ENCODE peak calls at places on chromosome 5, in six cellular contexts. One of them, this sample, is unnamed.

GRCh38 chr5:178306430-178307225 is 74.0 kb upstream of the PHYKPL start:
- DNase-seq in A549: no peak
- DNase-seq in WTC11: peak
- DNase-seq in foreskin fibroblast: no peak
- DNase-seq in GM13976: no peak
- DNase-seq in HCT116: no peak
- DNase-seq in this sample: no peak

GRCh38 chr5:141716009-141716408 is 34.0 kb upstream of the ARAP3 start:
- DNase-seq in foreskin fibroblast: no peak
- DNase-seq in A549: no peak
- DNase-seq in HCT116: no peak
- DNase-seq in GM13976: no peak
- DNase-seq in WTC11: no peak
- DNase-seq in this sample: no peak

GRCh38 chr5:60436518-60436917 is 263.4 kb downstream of the DEPDC1B start:
- DNase-seq in WTC11: no peak
- DNase-seq in GM13976: peak
- DNase-seq in HCT116: no peak
- DNase-seq in A549: no peak
- DNase-seq in foreskin fibroblast: no peak
- DNase-seq in this sample: no peak

GRCh38 chr5:109936996-109937395 is 247.3 kb downstream of the MAN2A1 start:
- DNase-seq in foreskin fibroblast: no peak
- DNase-seq in GM13976: no peak
- DNase-seq in HCT116: no peak
- DNase-seq in WTC11: no peak
- DNase-seq in A549: no peak
- DNase-seq in this sample: no peak

GRCh38 chr5:179223961-179224360 is 121.3 kb downstream of the ADAMTS2 start:
- DNase-seq in GM13976: no peak
- DNase-seq in A549: no peak
- DNase-seq in HCT116: no peak
- DNase-seq in WTC11: peak
- DNase-seq in foreskin fibroblast: no peak
- DNase-seq in this sample: no peak

GRCh38 chr5:160312139-160312959 is at the start of gene CCNJL:
- DNase-seq in HCT116: no peak
- DNase-seq in WTC11: peak
- DNase-seq in GM13976: peak
- DNase-seq in foreskin fibroblast: peak
- DNase-seq in A549: peak
- DNase-seq in this sample: peak

GRCh38 chr5:177403194-177403825 is 2.8 kb upstream of the PFN3 start:
- DNase-seq in A549: peak
- DNase-seq in GM13976: peak
- DNase-seq in WTC11: peak
- DNase-seq in HCT116: no peak
- DNase-seq in foreskin fibroblast: peak
- DNase-seq in this sample: peak

GRCh38 chr5:82217917-82218316 is 60.2 kb downstream of the RPS23 start:
- DNase-seq in GM13976: no peak
- DNase-seq in HCT116: no peak
- DNase-seq in foreskin fibroblast: no peak
- DNase-seq in A549: no peak
- DNase-seq in WTC11: no peak
- DNase-seq in this sample: no peak

GRCh38 chr5:34895641-34896419 is 19.5 kb downstream of the RAD1 start:
- DNase-seq in GM13976: no peak
- DNase-seq in foreskin fibroblast: peak
- DNase-seq in HCT116: no peak
- DNase-seq in WTC11: no peak
- DNase-seq in A549: no peak
- DNase-seq in this sample: no peak

GRCh38 chr5:59810041-59810440 is 83.5 kb downstream of the PDE4D start:
- DNase-seq in WTC11: peak
- DNase-seq in GM13976: peak
- DNase-seq in foreskin fibroblast: peak
- DNase-seq in HCT116: peak
- DNase-seq in A549: peak
- DNase-seq in this sample: peak

GRCh38 chr5:99320461-99320860 is 391.7 kb upstream of the CHD1 start:
- DNase-seq in HCT116: no peak
- DNase-seq in A549: peak
- DNase-seq in foreskin fibroblast: no peak
- DNase-seq in WTC11: no peak
- DNase-seq in GM13976: no peak
- DNase-seq in this sample: peak

GRCh38 chr5:97876272-97876671 is 693.2 kb upstream of the RIOK2 start:
- DNase-seq in WTC11: no peak
- DNase-seq in HCT116: no peak
- DNase-seq in GM13976: no peak
- DNase-seq in A549: no peak
- DNase-seq in foreskin fibroblast: no peak
- DNase-seq in this sample: no peak

GRCh38 chr5:97388794-97389193 is 205.7 kb upstream of the RIOK2 start:
- DNase-seq in foreskin fibroblast: peak
- DNase-seq in HCT116: no peak
- DNase-seq in WTC11: no peak
- DNase-seq in GM13976: no peak
- DNase-seq in A549: no peak
- DNase-seq in this sample: no peak

GRCh38 chr5:174229640-174230350 is 184.3 kb downstream of the NSG2 start:
- DNase-seq in WTC11: no peak
- DNase-seq in GM13976: no peak
- DNase-seq in foreskin fibroblast: peak
- DNase-seq in A549: no peak
- DNase-seq in HCT116: no peak
- DNase-seq in this sample: no peak

GRCh38 chr5:37435261-37435660 is 56.1 kb downstream of the WDR70 start:
- DNase-seq in GM13976: no peak
- DNase-seq in A549: no peak
- DNase-seq in foreskin fibroblast: no peak
- DNase-seq in WTC11: no peak
- DNase-seq in HCT116: no peak
- DNase-seq in this sample: no peak

GRCh38 chr5:128227984-128228383 is 144.4 kb downstream of the SLC12A2 start:
- DNase-seq in A549: peak
- DNase-seq in foreskin fibroblast: peak
- DNase-seq in HCT116: peak
- DNase-seq in WTC11: no peak
- DNase-seq in GM13976: no peak
- DNase-seq in this sample: no peak

GRCh38 chr5:178340637-178341036 is 108.0 kb upstream of the PHYKPL start:
- DNase-seq in GM13976: no peak
- DNase-seq in A549: no peak
- DNase-seq in HCT116: no peak
- DNase-seq in WTC11: no peak
- DNase-seq in foreskin fibroblast: no peak
- DNase-seq in this sample: no peak

GRCh38 chr5:2357309-2357708 is 394.2 kb downstream of the IRX2 start:
- DNase-seq in foreskin fibroblast: no peak
- DNase-seq in HCT116: no peak
- DNase-seq in A549: no peak
- DNase-seq in GM13976: no peak
- DNase-seq in WTC11: no peak
- DNase-seq in this sample: no peak

GRCh38 chr5:36948041-36948440 is 71.5 kb downstream of the NIPBL start:
- DNase-seq in WTC11: no peak
- DNase-seq in foreskin fibroblast: peak
- DNase-seq in A549: no peak
- DNase-seq in HCT116: no peak
- DNase-seq in GM13976: no peak
- DNase-seq in this sample: no peak

GRCh38 chr5:127028822-127029457 is 1.4 kb downstream of the MARCHF3 start:
- DNase-seq in WTC11: no peak
- DNase-seq in foreskin fibroblast: peak
- DNase-seq in A549: no peak
- DNase-seq in HCT116: no peak
- DNase-seq in GM13976: no peak
- DNase-seq in this sample: peak

GRCh38 chr5:169289520-169289919 is 11.4 kb downstream of the SLIT3 start:
- DNase-seq in A549: no peak
- DNase-seq in GM13976: no peak
- DNase-seq in HCT116: no peak
- DNase-seq in foreskin fibroblast: peak
- DNase-seq in WTC11: no peak
- DNase-seq in this sample: no peak
- TF ChIP-seq CTCF in A549: peak
- TF ChIP-seq CTCF in GM13976: no peak
- TF ChIP-seq CTCF in HCT116: no peak
- TF ChIP-seq CTCF in foreskin fibroblast: no peak
- TF ChIP-seq CTCF in WTC11: no peak
- TF ChIP-seq CTCF in this sample: no peak

GRCh38 chr5:68431601-68432337 is 216.2 kb downstream of the PIK3R1 start:
- DNase-seq in A549: no peak
- DNase-seq in WTC11: no peak
- DNase-seq in foreskin fibroblast: no peak
- DNase-seq in GM13976: no peak
- DNase-seq in HCT116: no peak
- DNase-seq in this sample: no peak

GRCh38 chr5:68432682-68433081 is 217.1 kb downstream of the PIK3R1 start:
- DNase-seq in HCT116: peak
- DNase-seq in foreskin fibroblast: no peak
- DNase-seq in WTC11: no peak
- DNase-seq in A549: no peak
- DNase-seq in GM13976: no peak
- DNase-seq in this sample: peak

GRCh38 chr5:68429510-68429909 is 214.0 kb downstream of the PIK3R1 start:
- DNase-seq in HCT116: no peak
- DNase-seq in WTC11: no peak
- DNase-seq in foreskin fibroblast: no peak
- DNase-seq in GM13976: no peak
- DNase-seq in A549: no peak
- DNase-seq in this sample: no peak

GRCh38 chr5:68430282-68430681 is 214.7 kb downstream of the PIK3R1 start:
- DNase-seq in WTC11: no peak
- DNase-seq in GM13976: no peak
- DNase-seq in foreskin fibroblast: no peak
- DNase-seq in HCT116: no peak
- DNase-seq in A549: no peak
- DNase-seq in this sample: no peak

DNA sequence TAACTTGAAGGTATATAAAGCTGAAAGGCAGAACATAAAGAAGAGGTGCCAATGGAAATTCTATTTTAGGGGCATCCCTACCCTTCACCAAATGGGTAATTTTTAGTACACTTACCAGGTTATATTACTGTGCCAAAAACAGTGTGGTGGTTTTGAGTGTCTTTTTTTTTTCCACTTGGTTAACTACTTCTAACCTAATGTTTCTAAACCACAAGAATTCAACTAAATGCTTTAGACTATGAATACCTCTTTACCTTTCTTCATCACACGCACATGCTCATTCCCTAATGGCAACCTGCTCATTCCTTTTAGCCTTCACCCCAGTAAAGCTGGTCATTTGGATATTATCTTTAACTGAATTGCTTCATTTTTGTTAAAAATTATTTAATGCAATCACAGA is 215.6 kb downstream of the PIK3R1 start:
- DNase-seq in WTC11: no peak
- DNase-seq in A549: no peak
- DNase-seq in HCT116: no peak
- DNase-seq in GM13976: no peak
- DNase-seq in foreskin fibroblast: no peak
- DNase-seq in this sample: no peak
- TF ChIP-seq CTCF in WTC11: no peak
- TF ChIP-seq CTCF in A549: no peak
- TF ChIP-seq CTCF in HCT116: no peak
- TF ChIP-seq CTCF in GM13976: no peak
- TF ChIP-seq CTCF in foreskin fibroblast: no peak
- TF ChIP-seq CTCF in this sample: no peak

GRCh38 chr5:171736976-171737848 is 48.4 kb upstream of the SMIM23 start:
- DNase-seq in WTC11: no peak
- DNase-seq in GM13976: no peak
- DNase-seq in foreskin fibroblast: no peak
- DNase-seq in A549: no peak
- DNase-seq in HCT116: no peak
- DNase-seq in this sample: no peak
- TF ChIP-seq CTCF in WTC11: no peak
- TF ChIP-seq CTCF in GM13976: no peak
- TF ChIP-seq CTCF in foreskin fibroblast: no peak
- TF ChIP-seq CTCF in A549: no peak
- TF ChIP-seq CTCF in HCT116: no peak
- TF ChIP-seq CTCF in this sample: no peak

GRCh38 chr5:139689631-139690384 is 41.7 kb downstream of the CXXC5 start:
- DNase-seq in GM13976: peak
- DNase-seq in foreskin fibroblast: peak
- DNase-seq in HCT116: no peak
- DNase-seq in A549: peak
- DNase-seq in WTC11: peak
- DNase-seq in this sample: peak

GRCh38 chr5:139692148-139692547 is 44.0 kb downstream of the CXXC5 start:
- DNase-seq in WTC11: no peak
- DNase-seq in foreskin fibroblast: no peak
- DNase-seq in A549: no peak
- DNase-seq in HCT116: no peak
- DNase-seq in GM13976: no peak
- DNase-seq in this sample: no peak

GRCh38 chr5:139691275-139691629 is 43.1 kb downstream of the CXXC5 start:
- DNase-seq in HCT116: no peak
- DNase-seq in A549: no peak
- DNase-seq in WTC11: no peak
- DNase-seq in foreskin fibroblast: no peak
- DNase-seq in GM13976: no peak
- DNase-seq in this sample: no peak

GRCh38 chr5:139688712-139689413 is 40.7 kb downstream of the CXXC5 start:
- DNase-seq in foreskin fibroblast: peak
- DNase-seq in WTC11: no peak
- DNase-seq in HCT116: no peak
- DNase-seq in A549: no peak
- DNase-seq in GM13976: no peak
- DNase-seq in this sample: no peak

DNA sequence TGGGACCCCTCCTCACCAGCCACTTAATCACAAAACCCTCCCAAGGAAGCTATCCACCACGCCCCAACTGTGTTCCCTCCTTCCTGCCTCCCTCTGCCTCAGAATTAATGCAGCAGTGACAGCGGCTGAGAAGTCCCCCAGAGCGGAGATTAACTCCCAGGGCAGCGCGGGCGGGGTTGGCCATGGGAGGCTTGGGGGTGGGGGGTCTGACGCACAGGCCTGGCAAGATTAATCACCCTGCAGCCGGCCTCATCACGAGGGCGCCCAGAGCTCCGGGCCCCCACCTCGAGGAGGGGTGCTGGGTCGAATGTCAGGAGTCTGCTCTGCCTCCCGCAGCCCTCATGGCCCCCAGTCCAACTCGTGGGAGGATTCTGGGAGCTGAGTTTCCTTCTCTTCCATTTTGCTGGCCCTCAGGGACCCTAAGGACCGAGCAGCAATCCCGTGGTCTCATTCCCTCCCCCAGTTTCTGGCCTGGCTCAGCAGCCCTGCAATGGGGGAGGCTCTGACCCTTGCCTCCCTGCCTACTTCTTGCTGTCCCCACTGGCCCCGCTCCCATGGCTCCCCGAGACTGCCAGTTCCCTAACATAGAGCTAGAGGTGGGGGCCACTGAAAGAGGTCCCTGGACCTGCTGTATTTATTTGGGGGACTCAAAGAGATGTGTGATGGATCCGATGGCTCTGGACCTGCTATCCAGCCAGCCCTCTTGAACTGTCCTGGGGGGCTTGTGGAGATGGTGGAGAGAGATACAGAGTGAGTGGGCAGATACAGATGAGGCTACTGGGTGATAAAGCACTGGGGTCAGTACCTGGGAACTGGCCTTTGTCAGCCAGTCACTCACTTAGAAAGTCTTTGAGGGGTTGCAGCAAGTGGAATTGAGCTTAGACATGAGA is 42.5 kb downstream of the CXXC5 start:
- DNase-seq in A549: no peak
- DNase-seq in WTC11: no peak
- DNase-seq in HCT116: no peak
- DNase-seq in foreskin fibroblast: peak
- DNase-seq in GM13976: no peak
- DNase-seq in this sample: no peak
- TF ChIP-seq CTCF in A549: no peak
- TF ChIP-seq CTCF in WTC11: no peak
- TF ChIP-seq CTCF in HCT116: no peak
- TF ChIP-seq CTCF in foreskin fibroblast: no peak
- TF ChIP-seq CTCF in GM13976: no peak
- TF ChIP-seq CTCF in this sample: no peak

This sample was measured in Calu3.